ENCODE peak calls at places on chromosomes 2 and 18, in ten cellular contexts. L is KG1; J is RPMI8226; E is stimulated activated CD4-positive, alpha-beta T cell treated with anti-CD3 and anti-CD28 coated beads, Interleukin-12 subunit alpha, Interleukin-12 subunit beta, amount 100 ng/mL, for 4 hours; X is posterior cingulate gyrus; R is neuronal stem cell; N is HFFc6; W is AG08395; F is CD4-positive, alpha-beta T cell; Q is EH. U is an unnamed sample.

GRCh38 chr2:96249654-96250053 is 16.1 kb downstream of the TMEM127 start:
- DNase-seq in J (no peak), R (no peak), L (no peak), Q (peak; percentile 93), X (no peak), F (no peak), N (peak; percentile 72), W (peak; percentile 90), E (no peak), U (no peak)

GRCh38 chr2:207792244-207792785 is 22.6 kb upstream of the FZD5 start:
- DNase-seq in J (no peak), Q (peak; percentile 78), X (no peak), L (no peak), N (peak; percentile 51), R (no peak), E (no peak), F (no peak), W (peak; percentile 72), U (peak; percentile 24)

GRCh38 chr2:15660491-15661294 is 69.0 kb downstream of the DDX1 start:
- DNase-seq in R (no peak), W (no peak), Q (no peak), N (no peak), L (no peak), F (no peak), X (no peak), E (no peak), J (no peak), U (no peak)

GRCh38 chr2:81007104-81007503 is 702.6 kb upstream of the LRRTM1 start:
- DNase-seq in J (no peak), R (no peak), W (no peak), X (no peak), L (no peak), Q (no peak), F (no peak), N (no peak), E (no peak), U (no peak)

GRCh38 chr2:216404010-216404618 is 8.2 kb upstream of the SMARCAL1 start:
- DNase-seq in R (no peak), J (peak; percentile 11), N (peak; percentile 17), F (peak; percentile 51), W (peak; percentile 56), Q (peak; percentile 60), X (no peak), L (peak; percentile 9), E (peak; percentile 43), U (peak; percentile 11)

GRCh38 chr2:69385443-69386151 is 1.4 kb downstream of the GFPT1 start:
- DNase-seq in R (no peak), N (no peak), F (no peak), X (no peak), L (no peak), J (no peak), E (no peak), W (no peak), Q (peak; percentile 58), U (no peak)

GRCh38 chr2:66686768-66687167 is 251.8 kb downstream of the MEIS1 start:
- DNase-seq in E (no peak), R (no peak), L (no peak), X (no peak), N (no peak), F (no peak), W (no peak), Q (peak; percentile 16), J (no peak), U (no peak)

GRCh38 chr2:97911210-97911921 is 84.4 kb downstream of the TMEM131 start:
- DNase-seq in N (peak; percentile 29), E (no peak), Q (peak; percentile 48), F (no peak), J (no peak), R (no peak), X (no peak), W (no peak), L (peak; percentile 21), U (no peak)

GRCh38 chr2:182509231-182509630 is 82.4 kb upstream of the PDE1A start:
- DNase-seq in X (no peak), N (no peak), J (no peak), R (no peak), E (no peak), Q (no peak), W (no peak), L (no peak), F (no peak), U (no peak)

GRCh38 chr2:236703310-236703709 is 133.7 kb downstream of the ACKR3 start:
- DNase-seq in W (no peak), N (no peak), F (no peak), X (no peak), E (no peak), Q (no peak), R (no peak), J (no peak), L (no peak), U (no peak)

GRCh38 chr2:25339791-25340339 is 1.9 kb downstream of the DNMT3A start:
- DNase-seq in J (peak; percentile 56), L (no peak), E (no peak), F (no peak), N (no peak), Q (no peak), R (no peak), X (no peak), W (no peak), U (no peak)

GRCh38 chr18:56861244-56861643 is 210.1 kb downstream of the WDR7 start:
- DNase-seq in Q (no peak), E (no peak), J (no peak), R (no peak), L (no peak), F (no peak), N (no peak), X (no peak), W (no peak), U (no peak)

GRCh38 chr2:25312958-25313710 is 28.6 kb downstream of the DNMT3A start:
- DNase-seq in W (no peak), L (no peak), J (no peak), E (peak; percentile 51), Q (no peak), N (no peak), F (peak; percentile 50), R (no peak), X (no peak), U (no peak)

GRCh38 chr18:75592527-75592926 is 165.0 kb upstream of the SMIM21 start:
- DNase-seq in J (no peak), X (no peak), L (no peak), W (no peak), R (no peak), F (no peak), E (no peak), Q (no peak), N (no peak), U (no peak)

GRCh38 chr2:224163573-224164307 is 124.7 kb upstream of the SERPINE2 start:
- DNase-seq in F (no peak), L (no peak), J (no peak), W (no peak), R (no peak), E (no peak), N (peak; percentile 63), Q (peak; percentile 70), X (no peak), U (no peak)

GRCh38 chr2:47033102-47033880 is 117.7 kb upstream of the MCFD2 start:
- DNase-seq in F (no peak), Q (peak; percentile 38), E (no peak), N (no peak), J (no peak), R (no peak), W (no peak), L (no peak), X (no peak), U (no peak)

GRCh38 chr2:229622495-229623355 is 91.6 kb downstream of the DNER start:
- DNase-seq in X (no peak), L (no peak), F (no peak), J (no peak), E (no peak), Q (peak; percentile 13), W (no peak), N (no peak), R (no peak), U (peak; percentile 76)

GRCh38 chr2:69188174-69188900 is 175.4 kb downstream of the ANTXR1 start:
- DNase-seq in N (no peak), R (no peak), Q (no peak), E (no peak), X (no peak), J (peak; percentile 5), W (no peak), L (no peak), F (no peak), U (no peak)

GRCh38 chr2:85903849-85904248 is 15.1 kb upstream of the ST3GAL5 start:
- DNase-seq in N (no peak), F (no peak), J (no peak), E (no peak), L (no peak), W (no peak), Q (no peak), R (no peak), X (no peak), U (no peak)

GRCh38 chr18:62957885-62958472 is 242.6 kb downstream of the PHLPP1 start:
- DNase-seq in J (peak; percentile 64), R (peak; percentile 29), F (no peak), N (peak; percentile 35), X (no peak), L (peak; percentile 30), Q (peak; percentile 55), W (no peak), E (peak; percentile 12), U (peak; percentile 15)

GRCh38 chr2:152247337-152247695 is 71.8 kb upstream of the STAM2 start:
- DNase-seq in F (no peak), J (no peak), X (no peak), W (peak; percentile 48), L (no peak), Q (peak; percentile 57), R (no peak), N (peak; percentile 69), E (no peak), U (peak; percentile 34)

GRCh38 chr2:105394951-105395611 is 3.8 kb downstream of the FHL2 start:
- DNase-seq in L (no peak), Q (no peak), F (no peak), W (no peak), R (no peak), E (no peak), J (no peak), N (no peak), X (no peak), U (no peak)

GRCh38 chr2:210617732-210618330 is 61.4 kb downstream of the CPS1 start:
- DNase-seq in N (peak; percentile 23), W (peak; percentile 75), E (no peak), J (peak; percentile 50), X (no peak), L (peak; percentile 24), F (no peak), R (peak; percentile 23), Q (peak; percentile 46), U (no peak)